ENCODE peak calls at places on chromosomes 11 and 22, in six cellular contexts. Q is GM23248, R is PC-3, J is GM23338, B is BJ, I is brain microvascular endothelial cell. K is an unnamed sample. For H3K36me3, the result is how much of the 10 kb centered on the place peaks cover.

GRCh38 chr11:7418061-7418460 is 67.2 kb upstream of the OLFML1 start:
- DNase-seq in R (peak), J (no peak), B (no peak), I (peak), Q (no peak), K (peak)

GRCh38 chr11:116376547-116376946 is 396.2 kb downstream of the BUD13 start:
- DNase-seq in Q (no peak), B (no peak), I (no peak), J (no peak), R (no peak), K (no peak)

GRCh38 chr11:62104816-62105610 is 18.8 kb upstream of the INCENP start:
- DNase-seq in I (no peak), B (peak), J (no peak), R (no peak), Q (peak), K (no peak)

GRCh38 chr11:33268945-33269567 is 11.9 kb downstream of the HIPK3 start:
- DNase-seq in R (peak), B (no peak), J (no peak), I (no peak), Q (peak), K (no peak)

GRCh38 chr22:37032134-37032534 is 12.6 kb downstream of the MPST start:
- DNase-seq in I (no peak), B (no peak), R (no peak), J (no peak), Q (no peak), K (no peak)

GRCh38 chr11:84503503-84503902 is 1123.6 kb downstream of the DLG2 start:
- DNase-seq in R (no peak), Q (no peak), I (no peak), J (no peak), B (no peak), K (no peak)

GRCh38 chr11:17613983-17614382 is 66.9 kb downstream of the OTOG start:
- DNase-seq in B (no peak), J (no peak), I (no peak), Q (no peak), R (no peak), K (no peak)

GRCh38 chr11:123425367-123425766 is 4.7 kb upstream of the GRAMD1B start:
- DNase-seq in I (no peak), J (no peak), R (no peak), Q (no peak), B (no peak), K (no peak)

GRCh38 chr11:75475767-75476650 is 43.0 kb upstream of the KLHL35 start:
- DNase-seq in I (peak), R (peak), J (no peak), B (no peak), Q (peak), K (no peak)

GRCh38 chr22:19759994-19760651 is 455 bp upstream of the TBX1 start:
- DNase-seq in Q (peak), R (peak), I (no peak), B (no peak), J (peak), K (no peak)

GRCh38 chr11:47158242-47158641 is 18.4 kb downstream of the ARFGAP2 start:
- DNase-seq in I (no peak), B (no peak), J (no peak), Q (no peak), R (no peak), K (no peak)
- H3K36me3 ChIP-seq in I (under half), B (under half), J (under half), Q (under half), R (under half), K (under half)

DNA sequence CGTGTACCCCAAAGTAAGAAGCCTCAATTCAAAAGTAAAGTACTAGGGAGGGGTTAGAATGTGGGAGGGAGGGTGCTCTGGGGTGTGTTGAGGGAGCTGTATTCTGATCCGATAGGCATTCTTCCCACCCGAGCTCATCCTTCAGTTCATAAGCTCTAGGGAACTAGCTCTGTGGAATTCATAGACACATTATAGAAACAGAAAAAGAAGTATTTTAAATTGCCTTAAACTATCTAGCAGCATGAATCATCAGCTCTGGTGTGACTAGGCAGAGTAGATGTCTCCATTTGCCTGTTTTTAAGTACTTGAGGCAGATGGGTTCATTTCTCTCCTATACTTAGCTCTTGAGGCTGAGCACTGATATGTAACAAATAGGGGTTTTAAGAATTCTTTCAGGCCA is 7.3 kb upstream of the SGSM3 start:
- DNase-seq in R (no peak), I (no peak), Q (peak), B (peak), J (no peak), K (no peak)
- H3K36me3 ChIP-seq in R (half or more), I (half or more), Q (half or more), B (under half), J (half or more), K (under half)

GRCh38 chr22:41578114-41578513 is 11.5 kb downstream of the PMM1 start:
- DNase-seq in R (no peak), J (no peak), I (no peak), B (no peak), Q (no peak), K (no peak)

GRCh38 chr22:41579297-41579996 is 10.2 kb downstream of the PMM1 start:
- DNase-seq in B (no peak), R (no peak), Q (no peak), J (no peak), I (no peak), K (no peak)

GRCh38 chr22:41576877-41577276 is 12.8 kb downstream of the PMM1 start:
- DNase-seq in J (peak), Q (peak), R (peak), B (no peak), I (peak), K (peak)

GRCh38 chr22:41579997-41580355 is 9.7 kb downstream of the PMM1 start:
- DNase-seq in Q (no peak), I (no peak), J (no peak), R (no peak), B (no peak), K (no peak)

DNA sequence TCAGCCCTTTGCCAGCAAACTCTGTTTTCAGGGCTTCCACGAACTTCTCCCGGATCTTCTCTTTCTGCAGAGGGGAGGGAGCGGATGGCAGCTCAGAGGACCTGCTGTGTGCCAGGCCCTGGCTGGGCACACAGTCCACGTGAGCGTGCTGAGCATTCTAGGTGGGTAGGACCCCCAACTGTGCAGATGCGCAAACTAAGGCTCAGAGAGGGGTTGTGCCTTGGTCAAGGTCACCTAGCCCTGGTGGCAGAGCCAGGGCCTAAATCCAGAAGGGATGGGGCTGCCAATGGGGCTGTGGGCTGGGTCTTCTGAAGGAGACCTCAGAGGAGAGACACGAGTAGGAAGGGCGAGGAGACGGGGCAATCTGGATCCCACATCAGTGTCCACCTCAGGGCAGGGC is 10.8 kb downstream of the PMM1 start:
- DNase-seq in Q (no peak), R (no peak), I (no peak), B (no peak), J (no peak), K (no peak)
- H3K36me3 ChIP-seq in Q (under half), R (under half), I (under half), B (under half), J (under half), K (under half)

GRCh38 chr22:32836286-32836859 is 34.9 kb downstream of the TIMP3 start:
- DNase-seq in I (no peak), B (no peak), J (peak), R (peak), Q (peak), K (peak)
- H3K36me3 ChIP-seq in I (half or more), B (under half), J (under half), R (under half), Q (half or more), K (under half)